ENCODE peak calls at places on chromosome 3, in four cellular contexts. J, T, M and C are unnamed samples.

GRCh38 chr3:195212749-195213085 is 58.2 kb downstream of the XXYLT1 start:
- DNase-seq in J (no peak), T (no peak), M (no peak), C (no peak)

GRCh38 chr3:39528844-39529243 is 61.4 kb downstream of the MOBP start:
- DNase-seq in J (no peak), T (no peak), M (no peak), C (no peak)

GRCh38 chr3:126540342-126540849 is 16.4 kb downstream of the CHST13 start:
- DNase-seq in J (peak; percentile 15), T (no peak), M (no peak), C (peak; percentile 83)

GRCh38 chr3:22161315-22161714 is 410.3 kb upstream of the ZNF385D start:
- DNase-seq in J (no peak), T (no peak), M (no peak), C (no peak)

GRCh38 chr3:31947671-31948091 is 33.4 kb downstream of the OSBPL10 start:
- DNase-seq in J (no peak), T (no peak), M (no peak), C (no peak)

GRCh38 chr3:111862415-111862814 is 3.4 kb downstream of the PHLDB2 start:
- DNase-seq in J (no peak), T (no peak), M (no peak), C (no peak)

GRCh38 chr3:126944089-126944965 is 38.6 kb upstream of the PLXNA1 start:
- DNase-seq in J (no peak), T (no peak), M (no peak), C (no peak)

GRCh38 chr3:29335438-29335837 is 54.6 kb downstream of the RBMS3 start:
- DNase-seq in J (no peak), T (peak; percentile 86), M (no peak), C (peak; percentile 82)

GRCh38 chr3:196320110-196320509 is 2.1 kb upstream of the DYNLT2B start:
- DNase-seq in J (no peak), T (no peak), M (no peak), C (no peak)

GRCh38 chr3:138935505-138935863 is 11.5 kb downstream of the FOXL2 start:
- DNase-seq in J (no peak), T (no peak), M (no peak), C (no peak)

GRCh38 chr3:77825045-77825827 is 785.3 kb downstream of the ROBO2 start:
- DNase-seq in J (no peak), T (no peak), M (no peak), C (peak; percentile 39)

GRCh38 chr3:28917895-28918294 is 363.0 kb upstream of the RBMS3 start:
- DNase-seq in J (no peak), T (no peak), M (no peak), C (no peak)

GRCh38 chr3:146189519-146190173 is 28.7 kb upstream of the PLOD2 start:
- DNase-seq in J (peak; percentile 27), T (no peak), M (no peak), C (peak; percentile 38)

GRCh38 chr3:178010306-178010705 is 525.9 kb upstream of the KCNMB2 start:
- DNase-seq in J (no peak), T (no peak), M (no peak), C (no peak)

GRCh38 chr3:48064292-48064829 is 48.1 kb upstream of the MAP4 start:
- DNase-seq in J (no peak), T (no peak), M (no peak), C (no peak)

GRCh38 chr3:140428380-140428779 is 249.5 kb upstream of the TRIM42 start:
- DNase-seq in J (no peak), T (no peak), M (no peak), C (no peak)

GRCh38 chr3:159645874-159646273 is 342.8 kb upstream of the IL12A start:
- DNase-seq in J (no peak), T (no peak), M (no peak), C (no peak)

GRCh38 chr3:127857270-127857801 is 35.0 kb upstream of the MGLL start:
- DNase-seq in J (no peak), T (no peak), M (no peak), C (no peak)

GRCh38 chr3:124588794-124589193 is 141.5 kb upstream of the UMPS start:
- DNase-seq in J (no peak), T (no peak), M (no peak), C (no peak)

DNA sequence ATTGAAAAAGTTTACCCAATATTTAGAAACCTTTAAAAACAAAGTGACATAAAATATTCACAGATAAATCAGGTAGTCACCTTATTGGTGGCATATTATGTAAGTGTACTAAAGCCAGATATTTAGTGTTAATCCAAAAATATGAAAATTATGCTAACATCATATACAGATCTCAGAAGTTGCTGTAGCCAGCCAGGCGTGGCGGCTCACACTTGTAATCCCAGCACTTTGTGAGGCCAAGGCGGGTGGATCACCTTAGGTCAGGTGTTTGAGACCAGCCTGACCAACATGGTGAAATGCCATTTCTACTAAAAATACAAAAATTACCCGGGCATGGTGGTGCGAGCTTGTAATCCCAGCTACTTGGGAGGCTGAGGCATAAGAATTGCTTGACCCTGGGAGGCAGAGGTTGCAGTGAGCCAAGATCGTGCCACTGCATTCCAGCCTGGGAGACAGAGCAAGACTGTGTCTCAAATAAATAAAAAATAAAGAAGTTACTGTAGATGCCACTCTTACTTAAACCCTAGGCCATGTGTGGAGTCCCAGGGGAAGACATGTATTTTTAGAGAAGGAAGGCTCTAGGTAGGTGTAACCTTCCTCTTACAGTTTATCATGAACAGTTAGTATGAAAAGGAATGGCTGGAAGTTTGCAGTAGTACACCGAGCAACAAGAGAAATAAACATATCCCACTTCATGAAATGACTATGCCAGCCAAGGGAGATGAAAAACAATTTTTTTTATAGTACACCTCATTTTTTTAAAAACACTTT is 9.6 kb downstream of the SETD5 start:
- DNase-seq in J (no peak), T (no peak), M (no peak), C (no peak)
- H3K4me1 ChIP-seq in J (peaks cover 23% of the 10 kb centered on the region), T (peaks cover 94% of the 10 kb centered on the region), M (peaks cover 16% of the 10 kb centered on the region), C (peaks cover 15% of the 10 kb centered on the region)

GRCh38 chr3:190532626-190533155 is 18.8 kb downstream of the IL1RAP start:
- DNase-seq in J (no peak), T (no peak), M (no peak), C (no peak)
- H3K27ac ChIP-seq in J (no peak overlapping the region), T (peak overlapping the region; percentile 53), M (no peak overlapping the region), C (peak overlapping the region; percentile 89)

DNA sequence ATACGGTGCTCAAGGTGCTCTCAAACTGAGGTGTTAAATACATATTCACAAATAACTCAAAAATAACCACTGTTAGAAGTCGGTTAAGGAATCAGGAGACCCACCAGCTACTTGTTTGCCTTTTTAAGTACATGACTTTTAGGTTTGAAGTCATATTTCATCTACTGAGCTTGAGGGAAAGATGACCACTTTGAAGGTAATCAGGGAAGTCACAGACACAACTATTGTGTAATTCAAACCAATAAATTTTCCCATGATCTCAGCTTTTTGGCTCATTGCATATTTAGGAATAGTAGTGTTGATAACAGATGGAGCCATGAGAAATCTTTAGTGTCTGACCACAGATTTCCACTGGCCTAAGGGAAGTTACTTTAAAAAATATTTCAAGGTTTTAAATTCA is 1.3 kb upstream of the RSRC1 start:
- DNase-seq in J (no peak), T (no peak), M (no peak), C (no peak)
- H3K4me1 ChIP-seq in J (peaks cover 31% of the 10 kb centered on the region), T (peaks cover 30% of the 10 kb centered on the region), M (peaks cover 46% of the 10 kb centered on the region), C (peaks cover 21% of the 10 kb centered on the region)

GRCh38 chr3:46845860-46846623 is 17.2 kb downstream of the MYL3 start:
- DNase-seq in J (no peak), T (peak; percentile 71), M (peak; percentile 63), C (peak; percentile 85)
- H3K27ac ChIP-seq in J (no peak overlapping the region), T (peak overlapping the region; percentile 73), M (peak overlapping the region; percentile 8), C (peak overlapping the region; percentile 62)

DNA sequence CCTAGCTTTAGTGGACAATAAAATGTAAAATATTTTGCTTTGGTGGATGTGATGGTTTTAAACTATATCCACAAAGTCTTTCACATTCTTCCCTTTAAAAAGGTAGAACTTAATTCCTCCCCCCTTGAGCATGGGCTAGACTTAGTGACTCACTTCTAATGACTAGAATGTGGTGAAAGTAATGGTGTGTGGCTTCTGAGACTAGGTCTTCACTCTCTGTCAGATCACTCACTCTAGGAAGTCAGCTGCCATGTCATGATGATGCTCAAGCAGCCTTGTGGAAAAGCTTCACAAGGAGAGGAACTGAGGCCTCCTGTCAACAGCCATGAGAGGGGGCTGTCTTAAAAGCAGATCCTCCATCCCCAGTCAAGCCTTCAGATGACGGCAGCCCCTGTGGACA is 4.2 kb downstream of the LRRC2 start:
- DNase-seq in J (no peak), T (no peak), M (no peak), C (no peak)
- H3K4me1 ChIP-seq in J (peaks cover 17% of the 10 kb centered on the region), T (peaks cover 33% of the 10 kb centered on the region), M (no peaks in the 10 kb centered on the region), C (peaks cover 54% of the 10 kb centered on the region)

DNA sequence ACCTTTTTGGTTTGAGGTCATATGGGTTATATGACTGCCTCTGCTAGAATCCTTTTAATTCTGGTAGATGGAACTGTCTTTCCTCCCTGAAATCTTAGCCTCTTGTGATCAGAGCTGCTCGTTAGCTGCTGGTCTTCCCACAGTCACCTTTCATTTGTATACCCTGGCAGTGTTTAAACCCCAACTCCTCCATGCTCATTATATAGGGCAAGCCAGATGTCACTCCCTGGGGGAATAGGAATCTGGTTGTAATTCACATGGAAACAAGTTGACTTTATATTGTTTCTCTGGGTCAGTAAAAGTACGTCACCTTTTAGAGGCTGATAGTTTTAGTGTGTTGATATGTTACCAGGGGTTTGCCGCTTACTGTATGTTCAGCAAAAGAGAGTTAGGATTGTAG is 103.4 kb downstream of the ITPR1 start:
- DNase-seq in J (no peak), T (no peak), M (no peak), C (no peak)
- H3K27ac ChIP-seq in J (no peak overlapping the region), T (no peak overlapping the region), M (no peak overlapping the region), C (no peak overlapping the region)

DNA sequence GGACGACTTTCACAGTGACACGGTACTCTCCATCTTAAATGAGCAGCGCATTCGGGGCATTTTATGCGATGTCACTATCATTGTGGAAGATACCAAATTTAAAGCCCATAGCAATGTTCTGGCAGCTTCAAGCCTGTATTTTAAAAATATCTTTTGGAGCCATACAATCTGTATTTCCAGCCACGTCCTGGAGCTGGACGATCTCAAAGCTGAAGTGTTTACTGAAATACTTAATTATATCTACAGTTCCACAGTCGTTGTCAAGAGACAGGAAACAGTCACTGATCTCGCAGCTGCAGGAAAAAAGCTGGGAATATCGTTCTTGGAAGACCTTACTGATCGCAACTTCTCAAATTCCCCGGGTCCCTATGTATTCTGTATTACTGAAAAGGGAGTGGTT is 44.4 kb upstream of the RASA2 start:
- DNase-seq in J (no peak), T (no peak), M (no peak), C (no peak)
- H3K4me1 ChIP-seq in J (no peaks in the 10 kb centered on the region), T (peaks cover 75% of the 10 kb centered on the region), M (peaks cover 3% of the 10 kb centered on the region), C (peaks cover 17% of the 10 kb centered on the region)

GRCh38 chr3:63015614-63016016 is 140.4 kb upstream of the CADPS start:
- DNase-seq in J (peak; percentile 67), T (no peak), M (no peak), C (no peak)
- H3K27ac ChIP-seq in J (no peak overlapping the region), T (no peak overlapping the region), M (no peak overlapping the region), C (no peak overlapping the region)

GRCh38 chr3:72973031-72973723 is 23.4 kb upstream of the PPP4R2 start:
- DNase-seq in J (no peak), T (no peak), M (no peak), C (no peak)
- H3K4me1 ChIP-seq in J (no peaks in the 10 kb centered on the region), T (no peaks in the 10 kb centered on the region), M (peaks cover 2% of the 10 kb centered on the region), C (peaks cover 7% of the 10 kb centered on the region)